ENCODE peak calls at places on chromosomes 2 and 18, in five cellular contexts. O is iPS DF 19.7; M is renal cortical epithelial cell; R is Peyer's patch; B is activated T-cell treated with anti-CD3 and anti-CD28 coated beads, Interleukin-2, amount 50 U/mL, for 48 hours. Y is an unnamed sample.

GRCh38 chr2:227774011-227774624 is 28.4 kb downstream of the SCYGR8 start:
- DNase-seq in O (no peak), M (peak; percentile 81), R (peak; percentile 54), B (peak; percentile 22), Y (no peak)

GRCh38 chr2:123047186-123047585 is 977.9 kb upstream of the CNTNAP5 start:
- DNase-seq in O (no peak), M (no peak), R (no peak), B (no peak), Y (no peak)

GRCh38 chr2:8332646-8333045 is 349.2 kb upstream of the ID2 start:
- DNase-seq in O (no peak), M (no peak), R (no peak), B (no peak), Y (no peak)

GRCh38 chr18:59065684-59066083 is 74.0 kb upstream of the SEC11C start:
- DNase-seq in O (no peak), M (no peak), R (no peak), B (no peak), Y (no peak)

GRCh38 chr18:48548404-48548771 is 9.6 kb downstream of the CTIF start:
- DNase-seq in O (no peak), M (no peak), R (no peak), B (no peak), Y (no peak)

GRCh38 chr2:180663016-180663471 is 317.4 kb upstream of the UBE2E3 start:
- DNase-seq in O (no peak), M (peak; percentile 63), R (no peak), B (no peak), Y (no peak)

GRCh38 chr2:175929850-175930249 is 72.2 kb downstream of the LNPK start:
- DNase-seq in O (no peak), M (peak; percentile 26), R (no peak), B (no peak), Y (no peak)

GRCh38 chr18:74849316-74849715 is 251.6 kb downstream of the ZNF407 start:
- DNase-seq in O (no peak), M (no peak), R (no peak), B (no peak), Y (no peak)

GRCh38 chr2:152385718-152386117 is 50.7 kb downstream of the FMNL2 start:
- DNase-seq in O (no peak), M (peak; percentile 49), R (no peak), B (no peak), Y (no peak)

GRCh38 chr2:109208071-109208950 is 79.3 kb downstream of the SH3RF3 start:
- DNase-seq in O (no peak), M (no peak), R (no peak), B (no peak), Y (no peak)

Y was measured in activated T-helper 9 cell treated with anti-CD3 and anti-CD28 coated beads, Interleukin-2, amount 50 U/mL, for 16 hours.